ENCODE peak calls at places on chromosome X, in seven cellular contexts. O, S, C, J, A, I and H are unnamed samples.
A peak's percentile ranks its signal among the peaks of the same experiment; 100 is the strongest.

GRCh38 chrX:78104447-78105176 is 564 bp downstream of the PGK1 start:
- DNase-seq in O (no peak), I (peak; percentile 32), J (no peak), C (peak; percentile 57), A (peak; percentile 75), S (peak; percentile 51), H (no peak)

GRCh38 chrX:124406294-124407013 is 60.1 kb downstream of the SH2D1A start:
- DNase-seq in J (no peak), I (peak; percentile 60), S (no peak), O (no peak), C (peak; percentile 51), A (peak; percentile 83), H (no peak)

GRCh38 chrX:150429577-150429976 is 66.5 kb downstream of the MAMLD1 start:
- DNase-seq in A (peak; percentile 73), O (no peak), J (no peak), I (no peak), C (no peak), S (no peak), H (no peak)

GRCh38 chrX:128051526-128051925 is 677 bp downstream of the ACTRT1 start:
- DNase-seq in C (no peak), S (no peak), J (no peak), O (no peak), I (no peak), A (no peak), H (no peak)

GRCh38 chrX:41312786-41313185 is 21.2 kb upstream of the DDX3X start:
- DNase-seq in C (no peak), S (no peak), I (no peak), A (no peak), J (no peak), O (no peak), H (no peak)

GRCh38 chrX:54745676-54746075 is 52.4 kb downstream of the ITIH6 start:
- DNase-seq in J (no peak), A (no peak), O (no peak), S (no peak), I (no peak), C (peak; percentile 48), H (no peak)

GRCh38 chrX:102767287-102767686 is 46.7 kb downstream of the GPRASP3 start:
- DNase-seq in O (no peak), C (no peak), S (no peak), J (no peak), I (no peak), A (no peak), H (no peak)

GRCh38 chrX:134443020-134443419 is 16.9 kb upstream of the HPRT1 start:
- DNase-seq in I (no peak), J (no peak), A (no peak), O (no peak), C (no peak), S (no peak), H (no peak)

GRCh38 chrX:66030505-66031317 is 9.2 kb downstream of the VSIG4 start:
- DNase-seq in S (no peak), O (no peak), J (no peak), I (peak; percentile 47), C (no peak), A (peak; percentile 46), H (no peak)

GRCh38 chrX:24085133-24085532 is 30.4 kb downstream of the EIF2S3 start:
- DNase-seq in C (no peak), A (no peak), I (no peak), J (no peak), O (no peak), S (no peak), H (no peak)

GRCh38 chrX:41265615-41266014 is 68.3 kb upstream of the DDX3X start:
- DNase-seq in A (peak; percentile 89), J (no peak), I (no peak), C (no peak), O (no peak), S (no peak), H (no peak)

GRCh38 chrX:68443155-68443868 is 10.0 kb upstream of the OPHN1 start:
- DNase-seq in I (no peak), A (peak; percentile 32), J (no peak), O (no peak), S (no peak), C (no peak), H (no peak)

GRCh38 chrX:113539599-113540356 is 699.1 kb upstream of the AMOT start:
- DNase-seq in O (no peak), I (no peak), S (no peak), J (no peak), C (no peak), A (no peak), H (no peak)

GRCh38 chrX:17637235-17637634 is 100.1 kb upstream of the SCML1 start:
- DNase-seq in A (no peak), O (no peak), J (no peak), I (no peak), C (no peak), S (no peak), H (no peak)

GRCh38 chrX:19739683-19740082 is 147.7 kb downstream of the SH3KBP1 start:
- DNase-seq in J (peak; percentile 40), O (no peak), C (peak; percentile 66), I (peak; percentile 63), S (peak; percentile 53), A (peak; percentile 82), H (no peak)

GRCh38 chrX:35826503-35826902 is 28.4 kb downstream of the MAGEB16 start:
- DNase-seq in A (no peak), C (no peak), J (no peak), S (no peak), O (no peak), I (peak; percentile 46), H (no peak)

DNA sequence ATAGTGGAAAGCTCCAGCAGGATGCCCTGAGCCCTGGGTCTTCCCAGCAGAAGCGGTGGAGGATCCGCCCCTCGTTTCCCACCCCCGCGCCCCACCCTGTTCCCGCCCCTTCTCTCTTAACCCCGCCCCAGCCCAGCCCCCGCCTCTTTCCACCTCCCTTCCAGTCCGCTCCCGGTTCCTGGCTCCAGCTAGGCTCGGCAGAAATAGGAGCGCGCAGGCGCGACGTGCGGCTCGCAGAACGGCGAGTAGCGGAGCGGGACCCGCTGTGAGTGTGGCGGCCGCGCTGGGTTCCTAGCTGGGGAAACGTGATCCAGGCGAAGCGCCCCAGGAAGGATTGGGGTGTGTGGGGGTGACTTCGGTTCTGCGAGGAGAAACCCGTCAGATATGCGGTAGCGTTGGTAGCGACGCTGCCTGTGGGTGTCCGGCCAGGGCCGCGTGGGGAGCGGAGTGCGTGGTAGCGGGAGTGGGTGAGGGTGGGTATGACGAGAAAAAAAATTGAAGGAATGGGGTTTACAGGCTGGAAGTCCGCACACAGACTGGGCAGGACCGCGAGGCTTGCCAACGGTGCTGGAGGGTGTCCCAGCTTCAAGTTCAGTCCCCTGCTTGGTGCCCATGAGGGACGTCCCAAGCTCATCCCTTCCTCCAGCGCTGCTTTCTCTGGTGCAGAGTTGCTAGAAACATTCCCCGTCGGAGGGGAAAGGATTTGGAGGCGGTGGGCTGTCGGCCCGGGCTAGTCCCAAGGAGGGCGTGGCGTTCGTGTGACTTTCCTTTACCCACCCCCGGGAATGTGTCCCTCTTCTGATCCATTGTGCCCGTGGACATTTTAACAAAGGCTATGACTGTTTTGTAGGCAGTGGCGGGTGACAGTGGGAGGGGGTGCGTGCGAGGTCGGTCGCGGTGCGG is at the start of gene PRRG1:
- DNase-seq in S (peak; percentile 74), C (peak; percentile 72), O (no peak), I (peak; percentile 96), A (peak; percentile 91), J (peak; percentile 89), H (no peak)
- H3K27ac ChIP-seq in S (peak within 1 kb of the TSS; percentile 89), C (peak within 1 kb of the TSS; percentile 79), O (peak within 1 kb of the TSS; percentile 75), I (no peak within 1 kb of the TSS), A (peak within 1 kb of the TSS; percentile 81), J (peak within 1 kb of the TSS; percentile 81), H (peak within 1 kb of the TSS; percentile 79)

GRCh38 chrX:154460326-154460725 is 2.2 kb downstream of the PLXNA3 start:
- DNase-seq in C (no peak), J (peak; percentile 33), O (no peak), S (no peak), A (peak; percentile 27), I (no peak), H (no peak)

GRCh38 chrX:154458954-154459829 is 1.1 kb downstream of the PLXNA3 start:
- DNase-seq in A (peak; percentile 66), I (peak; percentile 35), S (no peak), J (peak; percentile 58), O (no peak), C (peak; percentile 42), H (no peak)

GRCh38 chrX:154459843-154460242 is 1.8 kb downstream of the PLXNA3 start:
- DNase-seq in A (peak; percentile 57), I (no peak), S (no peak), O (no peak), J (peak; percentile 35), C (no peak), H (no peak)

GRCh38 chrX:154457491-154458115 is 478 bp upstream of the PLXNA3 start:
- DNase-seq in C (peak; percentile 48), O (no peak), J (peak; percentile 65), I (peak; percentile 71), S (no peak), A (peak; percentile 52), H (no peak)

GRCh38 chrX:154458116-154458953 is at the start of gene PLXNA3:
- DNase-seq in A (peak; percentile 66), I (peak; percentile 74), S (peak; percentile 53), C (peak; percentile 39), O (no peak), J (peak; percentile 77), H (no peak)
- H3K4me3 ChIP-seq in A (peak within 1 kb of the TSS; percentile 90), I (peak within 1 kb of the TSS; percentile 68), S (peak within 1 kb of the TSS; percentile 69), C (peak within 1 kb of the TSS; percentile 64), O (peak within 1 kb of the TSS; percentile 59), J (peak within 1 kb of the TSS; percentile 74), H (peak within 1 kb of the TSS; percentile 69)

GRCh38 chrX:44344194-44344593 is 722 bp upstream of the EFHC2 start:
- DNase-seq in C (peak; percentile 52), S (peak; percentile 12), I (no peak), J (peak; percentile 55), O (no peak), A (no peak), H (no peak)

GRCh38 chrX:44344687-44345086 is 1.2 kb upstream of the EFHC2 start:
- DNase-seq in C (no peak), S (no peak), O (no peak), I (no peak), A (no peak), J (no peak), H (no peak)

GRCh38 chrX:44342866-44343265 is 606 bp downstream of the EFHC2 start:
- DNase-seq in I (no peak), J (no peak), S (no peak), C (no peak), O (no peak), A (no peak), H (no peak)

GRCh38 chrX:44338361-44338760 is 5.1 kb downstream of the EFHC2 start:
- DNase-seq in S (no peak), I (no peak), A (no peak), O (no peak), C (no peak), J (no peak), H (no peak)

DNA sequence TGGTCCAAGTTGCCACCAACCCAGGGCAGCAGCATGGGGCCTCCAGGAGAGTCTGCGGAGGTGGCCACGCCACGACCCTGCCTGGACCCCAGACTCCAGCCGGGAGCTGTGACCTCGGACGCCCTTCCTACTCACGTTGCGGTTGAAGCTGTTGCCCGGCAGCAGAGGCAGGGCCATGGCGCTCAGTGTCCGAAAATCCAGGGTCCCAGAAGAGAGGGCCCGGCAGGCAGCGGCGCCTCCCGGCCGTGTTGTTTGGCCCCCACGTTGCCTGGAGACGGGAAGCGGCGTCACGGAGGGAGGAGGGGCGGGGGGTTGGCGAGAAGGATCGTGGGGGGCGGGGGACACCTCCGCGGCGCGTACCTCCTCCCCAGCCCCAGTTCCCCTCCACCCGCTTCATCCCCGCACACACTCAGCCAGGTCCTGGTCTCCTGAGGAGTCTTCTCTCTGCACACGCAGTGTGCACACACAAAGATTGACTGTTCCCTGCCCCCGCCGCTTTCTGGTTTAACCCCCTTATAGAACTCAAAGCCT is at the start of gene EFHC2:
- DNase-seq in S (peak; percentile 31), J (peak; percentile 72), A (peak; percentile 68), I (peak; percentile 46), O (no peak), C (peak; percentile 34), H (no peak)
- H3K27ac ChIP-seq in S (no peak within 1 kb of the TSS), J (no peak within 1 kb of the TSS), A (no peak within 1 kb of the TSS), I (no peak within 1 kb of the TSS), O (no peak within 1 kb of the TSS), C (no peak within 1 kb of the TSS), H (peak within 1 kb of the TSS; percentile 3)

GRCh38 chrX:39909996-39910395 is 187.8 kb downstream of the BCOR start:
- DNase-seq in S (no peak), C (no peak), O (no peak), J (no peak), I (no peak), A (no peak), H (no peak)
- H3K4me3 ChIP-seq in S (no peak overlapping the region), C (no peak overlapping the region), O (no peak overlapping the region), J (no peak overlapping the region), I (no peak overlapping the region), A (no peak overlapping the region), H (no peak overlapping the region)